ENCODE peak calls at places on chromosomes 5 and 9, in five cellular contexts. V, F, G, O and W are unnamed samples.

GRCh38 chr5:4204616-4205151 is 609.1 kb downstream of the IRX1 start:
- DNase-seq in V (no peak), F (no peak), G (no peak), O (no peak), W (no peak)

GRCh38 chr9:81529556-81530193 is 159.7 kb downstream of the TLE1 start:
- DNase-seq in V (peak), F (no peak), G (no peak), O (no peak), W (peak)

GRCh38 chr5:125298711-125299379 is 552.4 kb upstream of the ZNF608 start:
- DNase-seq in V (no peak), F (no peak), G (no peak), O (no peak), W (no peak)

GRCh38 chr9:80954521-80954920 is 734.8 kb downstream of the TLE1 start:
- DNase-seq in V (no peak), F (no peak), G (no peak), O (no peak), W (no peak)

GRCh38 chr9:126543490-126543889 is 70.2 kb upstream of the LMX1B start:
- DNase-seq in V (no peak), F (no peak), G (no peak), O (no peak), W (no peak)

GRCh38 chr9:87167616-87168015 is 220.3 kb upstream of the GAS1 start:
- DNase-seq in V (no peak), F (no peak), G (no peak), O (no peak), W (no peak)

GRCh38 chr5:115494570-115495289 is 49.8 kb downstream of the FEM1C start:
- DNase-seq in V (no peak), F (no peak), G (no peak), O (no peak), W (no peak)

GRCh38 chr5:10250804-10251276 is 760 bp downstream of the CCT5 start:
- DNase-seq in V (no peak), F (no peak), G (no peak), O (no peak), W (no peak)

GRCh38 chr9:76107487-76107886 is 217.0 kb downstream of the PCSK5 start:
- DNase-seq in V (no peak), F (no peak), G (no peak), O (no peak), W (no peak)

GRCh38 chr9:107875571-107875980 is 386.0 kb upstream of the KLF4 start:
- DNase-seq in V (no peak), F (no peak), G (no peak), O (no peak), W (no peak)
- TF ChIP-seq SRF in V (no peak), F (no peak), G (no peak), O (no peak), W (no peak)

DNA sequence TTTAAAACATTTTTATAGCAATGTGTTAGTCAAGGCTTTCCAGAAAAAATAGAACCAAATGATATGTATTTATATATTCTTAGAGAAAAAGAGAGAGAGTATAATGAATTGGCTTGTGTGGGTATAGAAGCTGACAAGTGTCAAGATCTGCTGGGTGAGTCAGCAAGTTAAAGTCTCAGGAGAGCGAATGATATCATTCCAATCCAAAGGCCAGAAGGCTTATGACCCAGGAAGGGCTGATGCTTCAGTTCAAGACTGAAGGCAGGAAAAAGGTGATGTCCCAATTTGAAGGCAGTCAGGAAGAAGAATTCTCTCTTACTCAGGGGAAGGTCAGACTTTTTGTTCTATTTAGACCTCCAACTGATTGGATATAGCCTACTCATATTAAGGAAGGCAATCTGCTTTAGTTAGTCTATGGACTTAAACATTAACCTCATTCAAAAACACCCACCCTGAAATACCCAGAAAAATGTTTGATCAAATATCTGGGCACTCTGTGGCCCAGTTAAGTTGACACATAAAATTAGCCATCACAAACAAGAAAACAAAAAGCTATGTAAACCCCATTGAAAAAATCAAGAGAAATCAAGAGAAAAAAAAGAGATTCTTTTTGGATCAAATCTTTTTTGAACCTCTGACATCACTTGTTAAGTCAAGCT is 189.6 kb downstream of the PIK3R1 start:
- DNase-seq in V (no peak), F (no peak), G (peak), O (no peak), W (no peak)
- TF ChIP-seq ATF3 in V (no peak), F (no peak), G (peak), O (no peak), W (no peak)

GRCh38 chr5:37015795-37016666 is 139.5 kb downstream of the NIPBL start:
- DNase-seq in V (no peak), F (no peak), G (no peak), O (no peak), W (no peak)
- TF ChIP-seq SP1 in V (no peak), F (no peak), G (no peak), O (no peak), W (no peak)

GRCh38 chr9:129640871-129641750 is 840 bp downstream of the ASB6 start:
- DNase-seq in V (no peak), F (no peak), G (no peak), O (no peak), W (no peak)
- TF ChIP-seq SRF in V (no peak), F (no peak), G (no peak), O (no peak), W (no peak)

DNA sequence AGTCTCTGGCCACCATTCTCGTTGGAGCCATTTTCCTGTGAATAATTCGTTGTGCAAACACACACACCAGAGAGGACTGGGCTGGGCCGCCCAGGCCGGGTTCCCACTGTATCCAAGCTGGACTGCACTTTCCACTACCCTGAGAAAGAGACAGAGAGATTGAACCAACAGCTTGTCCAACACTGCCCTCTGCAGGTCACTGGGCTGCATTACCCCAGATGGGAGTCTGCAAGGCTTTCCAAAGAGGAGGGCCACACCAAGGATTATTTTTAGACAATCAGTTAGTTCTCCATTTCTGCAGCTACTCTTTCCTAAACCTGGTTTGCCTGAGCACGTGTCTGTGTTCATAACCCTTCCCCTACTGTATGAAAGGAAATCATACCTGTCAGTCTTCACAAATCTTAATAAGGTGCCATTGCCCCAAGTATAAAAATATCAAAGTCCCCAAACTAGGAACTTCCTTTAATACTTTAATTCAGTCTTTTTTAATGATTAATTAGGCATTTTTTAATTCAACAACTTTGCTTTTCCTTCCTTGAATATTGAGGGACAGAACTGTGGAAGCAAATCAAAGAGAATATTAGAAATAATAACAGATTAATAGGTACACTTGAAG is 13.3 kb upstream of the FGF1 start:
- DNase-seq in V (peak), F (peak), G (peak), O (peak), W (peak)
- TF ChIP-seq ATF3 in V (no peak), F (no peak), G (no peak), O (no peak), W (no peak)